ENCODE peak calls at places on chromosome X, in ten cellular contexts. Z is Caki2; S is SIG-M5; G is activated T-helper 1 cell treated with anti-CD3 and anti-CD28 coated beads, Interleukin-2, amount 50 U/mL, for 16 hours; D is thoracic aorta; C is NCI-H1048; N is astrocyte; W is Calu3; V is right atrium auricular region; T is pulmonary artery endothelial cell. F is an unnamed sample.

GRCh38 chrX:72685810-72686465 is 28.2 kb downstream of the PHKA1 start:
- DNase-seq in Z (no peak), S (no peak), G (no peak), D (no peak), C (peak), N (peak), W (peak), V (no peak), T (no peak), F (no peak)

GRCh38 chrX:119682019-119682989 is 10.7 kb downstream of the SEPTIN6 start:
- DNase-seq in Z (no peak), S (no peak), G (no peak), D (no peak), C (no peak), N (no peak), W (no peak), V (no peak), T (no peak), F (no peak)

GRCh38 chrX:130081421-130082045 is 28.8 kb downstream of the ELF4 start:
- DNase-seq in Z (no peak), S (no peak), G (no peak), D (no peak), C (no peak), N (no peak), W (no peak), V (no peak), T (no peak), F (no peak)

GRCh38 chrX:13109811-13110210 is 65.4 kb upstream of the FAM9C start:
- DNase-seq in Z (no peak), S (no peak), G (no peak), D (no peak), C (no peak), N (peak), W (no peak), V (no peak), T (no peak), F (no peak)

GRCh38 chrX:25017667-25018247 is 2.0 kb upstream of the ARX start:
- DNase-seq in Z (no peak), S (no peak), G (no peak), D (no peak), C (no peak), N (no peak), W (no peak), V (no peak), T (no peak), F (no peak)

GRCh38 chrX:18272222-18272621 is 51.5 kb upstream of the BEND2 start:
- DNase-seq in Z (no peak), S (no peak), G (no peak), D (no peak), C (no peak), N (no peak), W (no peak), V (no peak), T (no peak), F (no peak)

GRCh38 chrX:144946696-144947095 is 300.6 kb upstream of the SPANXN1 start:
- DNase-seq in Z (no peak), S (no peak), G (no peak), D (no peak), C (no peak), N (no peak), W (no peak), V (no peak), T (no peak), F (no peak)

GRCh38 chrX:40153335-40154221 is 55.8 kb upstream of the BCOR start:
- DNase-seq in Z (peak), S (peak), G (no peak), D (no peak), C (no peak), N (no peak), W (peak), V (no peak), T (no peak), F (peak)

GRCh38 chrX:6813836-6814370 is 279.0 kb upstream of the VCX3A start:
- DNase-seq in Z (no peak), S (no peak), G (no peak), D (no peak), C (no peak), N (no peak), W (no peak), V (no peak), T (no peak), F (peak)

GRCh38 chrX:129678176-129678880 is 23.6 kb upstream of the APLN start:
- DNase-seq in Z (peak), S (no peak), G (no peak), D (no peak), C (no peak), N (no peak), W (peak), V (no peak), T (no peak), F (peak)

GRCh38 chrX:107448625-107449468 is 605 bp upstream of the FRMPD3 start:
- DNase-seq in Z (peak), S (no peak), G (no peak), D (no peak), C (no peak), N (no peak), W (peak), V (no peak), T (no peak), F (peak)

GRCh38 chrX:149631293-149632165 is at the start of gene TMEM185A:
- DNase-seq in Z (peak), S (no peak), G (peak), D (no peak), C (peak), N (peak), W (peak), V (no peak), T (no peak), F (peak)

F was measured in GM23338.